ENCODE peak calls at places on chromosomes 13 and 19, in seven cellular contexts. W is progenitor cell of endocrine pancreas, G is HFFc6, B is choroid plexus epithelial cell, X is body of pancreas, K is fibroblast of the aortic adventitia, H is AG09309. Z is an unnamed sample.

GRCh38 chr13:110298566-110299321 is 8.2 kb downstream of the COL4A1 start:
- DNase-seq in G (no peak), B (peak), K (no peak), H (no peak), X (no peak), W (no peak), Z (no peak)

GRCh38 chr13:80550856-80551532 is 210.1 kb upstream of the SPRY2 start:
- DNase-seq in K (no peak), G (no peak), B (no peak), W (no peak), X (no peak), H (no peak), Z (no peak)

GRCh38 chr19:48454150-48454730 is 1.1 kb upstream of the KCNJ14 start:
- DNase-seq in B (no peak), W (no peak), G (no peak), K (no peak), X (no peak), H (no peak), Z (no peak)

GRCh38 chr19:44653977-44654784 is 10.5 kb downstream of the PVR start:
- DNase-seq in H (no peak), K (peak), X (peak), W (peak), B (peak), G (no peak), Z (peak)

GRCh38 chr19:14237011-14237941 is 31.3 kb upstream of the ADGRL1 start:
- DNase-seq in X (no peak), H (no peak), G (no peak), B (no peak), K (no peak), W (no peak), Z (no peak)

GRCh38 chr19:45729774-45730388 is 815 bp downstream of the FBXO46 start:
- DNase-seq in B (peak), W (no peak), X (no peak), G (no peak), K (no peak), H (no peak), Z (peak)

GRCh38 chr19:15283141-15283885 is 49.0 kb downstream of the BRD4 start:
- DNase-seq in B (peak), W (no peak), G (peak), H (no peak), X (no peak), K (peak), Z (peak)

GRCh38 chr13:111572956-111573355 is 252.5 kb downstream of the TEX29 start:
- DNase-seq in H (no peak), K (no peak), B (no peak), X (peak), G (no peak), W (no peak), Z (no peak)

GRCh38 chr13:65417953-65418352 is 1812.2 kb downstream of the PCDH9 start:
- DNase-seq in K (no peak), B (peak), H (no peak), X (no peak), G (peak), W (no peak), Z (no peak)

GRCh38 chr19:41575998-41576397 is at the start of gene CEACAM21:
- DNase-seq in K (no peak), G (no peak), B (no peak), H (no peak), W (no peak), X (peak), Z (no peak)

GRCh38 chr19:46721269-46722003 is 4.5 kb upstream of the PRKD2 start:
- DNase-seq in G (no peak), X (no peak), B (no peak), H (no peak), W (no peak), K (no peak), Z (no peak)

GRCh38 chr13:36880961-36881360 is 39.1 kb downstream of the SMAD9 start:
- DNase-seq in G (no peak), K (peak), B (peak), W (no peak), X (no peak), H (no peak), Z (no peak)

GRCh38 chr13:112065867-112066623 is 904 bp upstream of the SOX1 start:
- DNase-seq in H (no peak), W (no peak), G (no peak), B (no peak), K (no peak), X (no peak), Z (no peak)

GRCh38 chr19:7885818-7886217 is 2.5 kb upstream of the LRRC8E start:
- DNase-seq in B (no peak), X (no peak), G (no peak), H (no peak), K (no peak), W (no peak), Z (no peak)

GRCh38 chr13:46307554-46307953 is 79.5 kb downstream of the RUBCNL start:
- DNase-seq in H (no peak), B (no peak), X (no peak), W (no peak), G (peak), K (no peak), Z (peak)

GRCh38 chr19:18259848-18260247 is 14.4 kb downstream of the IQCN start:
- DNase-seq in H (no peak), G (no peak), K (peak), W (no peak), B (peak), X (no peak), Z (peak)

GRCh38 chr13:99693351-99693750 is 192.1 kb downstream of the TM9SF2 start:
- DNase-seq in B (no peak), K (no peak), H (no peak), W (no peak), X (no peak), G (no peak), Z (no peak)

GRCh38 chr13:88086577-88086976 is 415.4 kb downstream of the SLITRK5 start:
- DNase-seq in K (no peak), B (no peak), W (no peak), H (no peak), G (no peak), X (no peak), Z (peak)

GRCh38 chr13:76641056-76641455 is 245.1 kb downstream of the KCTD12 start:
- DNase-seq in X (no peak), B (no peak), W (no peak), H (no peak), G (no peak), K (peak), Z (no peak)

GRCh38 chr13:32647926-32648325 is 61.7 kb downstream of the PDS5B start:
- DNase-seq in W (no peak), H (no peak), G (no peak), K (no peak), X (no peak), B (no peak), Z (no peak)

GRCh38 chr13:49551245-49551644 is 34.1 kb downstream of the RCBTB1 start:
- DNase-seq in B (no peak), X (no peak), K (no peak), W (no peak), H (no peak), G (no peak), Z (no peak)

GRCh38 chr13:34466301-34466700 is 475.8 kb upstream of the NBEA start:
- DNase-seq in H (no peak), G (no peak), B (no peak), X (no peak), K (no peak), W (no peak), Z (no peak)

GRCh38 chr19:30360378-30361106 is 11.6 kb upstream of the ZNF536 start:
- DNase-seq in H (no peak), G (no peak), K (no peak), X (no peak), B (no peak), W (no peak), Z (no peak)

GRCh38 chr19:37654118-37654517 is 1.1 kb downstream of the ZFP30 start:
- DNase-seq in W (no peak), B (peak), K (peak), X (no peak), H (no peak), G (no peak), Z (no peak)

GRCh38 chr13:114296902-114297301 is 15.5 kb downstream of the UPF3A start:
- DNase-seq in K (no peak), X (no peak), W (no peak), G (no peak), B (no peak), H (no peak), Z (no peak)

GRCh38 chr19:45016388-45017314 is 15.4 kb downstream of the RELB start:
- DNase-seq in K (peak), B (peak), W (peak), X (peak), G (peak), H (peak), Z (peak)

GRCh38 chr13:25046985-25047660 is 48.8 kb upstream of the PABPC3 start:
- DNase-seq in B (peak), K (no peak), W (peak), H (no peak), G (no peak), X (no peak), Z (no peak)

GRCh38 chr13:33264620-33264978 is 21.0 kb downstream of the STARD13 start:
- DNase-seq in K (peak), B (no peak), G (no peak), H (no peak), X (no peak), W (no peak), Z (peak)

GRCh38 chr13:99658266-99658991 is 157.2 kb downstream of the TM9SF2 start:
- DNase-seq in B (peak), X (peak), H (peak), W (peak), K (peak), G (peak), Z (no peak)

GRCh38 chr19:41193420-41194156 is 569 bp downstream of the CYP2S1 start:
- DNase-seq in G (no peak), X (no peak), K (no peak), H (no peak), B (no peak), W (no peak), Z (no peak)

GRCh38 chr19:38952395-38953165 is 21.8 kb downstream of the MRPS12 start:
- DNase-seq in W (no peak), B (peak), H (no peak), X (peak), K (no peak), G (no peak), Z (peak)
- TF ChIP-seq CTCF in W (peak), B (peak), H (peak), X (peak), K (no peak), G (peak), Z (peak)

DNA sequence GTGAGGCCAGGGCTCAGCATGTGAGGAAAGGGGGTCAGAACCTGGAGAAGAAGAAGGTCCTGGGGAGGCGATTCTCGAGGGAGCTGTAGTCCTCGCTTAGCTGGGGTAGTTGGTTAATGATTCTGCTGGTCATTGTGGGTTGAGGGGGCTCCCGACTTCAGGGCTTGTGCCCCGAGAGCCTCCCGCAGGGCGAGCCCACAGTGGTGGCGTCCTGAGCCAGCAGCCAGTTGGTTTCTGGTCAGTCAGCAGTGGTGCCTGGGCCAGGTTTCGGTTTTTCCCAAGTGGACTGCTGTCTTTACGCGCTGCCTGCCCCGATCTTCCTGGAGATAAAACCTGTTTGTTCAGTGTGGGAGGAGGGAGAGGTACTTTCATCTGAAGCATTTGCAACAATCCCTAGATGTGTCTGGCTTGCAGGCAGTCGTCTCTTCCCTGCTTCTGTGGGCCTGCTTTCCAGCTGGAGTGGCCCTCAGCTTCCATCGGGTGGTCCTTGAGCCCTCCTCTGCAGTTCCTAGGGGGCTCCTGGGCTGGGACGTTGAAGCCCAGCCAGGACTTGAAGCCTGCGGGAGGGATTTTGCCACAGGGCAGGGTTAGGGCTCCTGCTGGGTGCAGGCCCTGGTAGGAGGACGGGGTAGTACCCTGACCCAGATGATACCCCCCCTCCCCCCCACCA is 3.2 kb downstream of the PTBP1 start:
- DNase-seq in B (peak), G (no peak), W (no peak), X (peak), K (peak), H (no peak), Z (peak)
- TF ChIP-seq CTCF in B (no peak), G (no peak), W (no peak), X (no peak), K (no peak), H (no peak), Z (no peak)

GRCh38 chr19:21626924-21627697 is 121.7 kb downstream of the ZNF429 start:
- DNase-seq in W (no peak), K (no peak), B (no peak), X (no peak), G (no peak), H (no peak), Z (no peak)
- TF ChIP-seq CTCF in W (no peak), K (no peak), B (no peak), X (no peak), G (no peak), H (no peak), Z (no peak)

GRCh38 chr19:3073931-3074595 is 11.8 kb upstream of the TLE5 start:
- DNase-seq in G (no peak), B (peak), X (peak), K (no peak), W (no peak), H (no peak), Z (peak)
- TF ChIP-seq CTCF in G (no peak), B (peak), X (no peak), K (peak), W (no peak), H (peak), Z (no peak)

GRCh38 chr19:55778331-55778730 is 9.4 kb downstream of the RFPL4AL1 start:
- DNase-seq in G (no peak), K (no peak), H (no peak), W (no peak), X (no peak), B (no peak), Z (no peak)

GRCh38 chr19:55781112-55781511 is 12.2 kb downstream of the RFPL4AL1 start:
- DNase-seq in X (no peak), W (no peak), B (no peak), H (no peak), G (no peak), K (no peak), Z (no peak)

GRCh38 chr19:55777528-55777927 is 8.6 kb downstream of the RFPL4AL1 start:
- DNase-seq in W (no peak), B (no peak), H (no peak), G (no peak), K (no peak), X (peak), Z (peak)
- TF ChIP-seq CTCF in W (no peak), B (no peak), H (no peak), G (peak), K (no peak), X (peak), Z (no peak)

GRCh38 chr13:73772449-73773186 is 361.6 kb downstream of the KLF12 start:
- DNase-seq in X (no peak), G (no peak), B (no peak), H (no peak), W (no peak), K (no peak), Z (no peak)

GRCh38 chr13:73765651-73766384 is 368.4 kb downstream of the KLF12 start:
- DNase-seq in X (peak), K (peak), B (peak), W (peak), H (no peak), G (no peak), Z (no peak)

GRCh38 chr13:73767191-73767741 is 366.9 kb downstream of the KLF12 start:
- DNase-seq in B (peak), K (peak), H (no peak), W (no peak), X (no peak), G (no peak), Z (no peak)

GRCh38 chr13:73767747-73768315 is 366.4 kb downstream of the KLF12 start:
- DNase-seq in B (no peak), W (no peak), X (no peak), K (no peak), H (no peak), G (peak), Z (peak)
- TF ChIP-seq CTCF in B (peak), W (peak), X (peak), K (peak), H (peak), G (peak), Z (no peak)

Z was measured in MCF 10A.